ENCODE peak calls at places on chromosomes 7 and 10, in five cellular contexts. One of them, this sample, is unnamed.

GRCh38 chr7:12855036-12855435 is 167.6 kb downstream of the ARL4A start:
- DNase-seq in MCF 10A: no peak
- DNase-seq in WTC11: no peak
- DNase-seq in lower leg skin: no peak
- DNase-seq in NB4: no peak
- DNase-seq in this sample: no peak

GRCh38 chr10:74178042-74178791 is 27.2 kb downstream of the ADK start:
- DNase-seq in MCF 10A: no peak
- DNase-seq in WTC11: no peak
- DNase-seq in lower leg skin: no peak
- DNase-seq in NB4: no peak
- DNase-seq in this sample: no peak

GRCh38 chr10:70695241-70696030 is 23.1 kb downstream of the ADAMTS14 start:
- DNase-seq in MCF 10A: no peak
- DNase-seq in WTC11: no peak
- DNase-seq in lower leg skin: no peak
- DNase-seq in NB4: no peak
- DNase-seq in this sample: no peak

GRCh38 chr7:191105-192034 is 1.0 kb upstream of the FAM20C start:
- DNase-seq in MCF 10A: peak
- DNase-seq in WTC11: no peak
- DNase-seq in lower leg skin: peak
- DNase-seq in NB4: peak
- DNase-seq in this sample: no peak

GRCh38 chr10:125448596-125448995 is 234.4 kb downstream of the TEX36 start:
- DNase-seq in MCF 10A: peak
- DNase-seq in WTC11: peak
- DNase-seq in lower leg skin: no peak
- DNase-seq in NB4: peak
- DNase-seq in this sample: no peak

GRCh38 chr10:69303632-69304035 is 25.3 kb downstream of the HK1 start:
- DNase-seq in MCF 10A: peak
- DNase-seq in WTC11: no peak
- DNase-seq in lower leg skin: no peak
- DNase-seq in NB4: no peak
- DNase-seq in this sample: no peak

GRCh38 chr10:47159361-47160228 is 140.4 kb upstream of the GDF10 start:
- DNase-seq in MCF 10A: no peak
- DNase-seq in WTC11: no peak
- DNase-seq in lower leg skin: no peak
- DNase-seq in NB4: no peak
- DNase-seq in this sample: no peak

GRCh38 chr7:132420527-132420926 is 155.7 kb downstream of the PLXNA4 start:
- DNase-seq in MCF 10A: no peak
- DNase-seq in WTC11: no peak
- DNase-seq in lower leg skin: no peak
- DNase-seq in NB4: no peak
- DNase-seq in this sample: no peak

GRCh38 chr7:158747408-158747807 is 42.8 kb upstream of the NCAPG2 start:
- DNase-seq in MCF 10A: no peak
- DNase-seq in WTC11: no peak
- DNase-seq in lower leg skin: no peak
- DNase-seq in NB4: no peak
- DNase-seq in this sample: no peak

GRCh38 chr7:158710651-158711102 is 6.1 kb upstream of the NCAPG2 start:
- DNase-seq in MCF 10A: peak
- DNase-seq in WTC11: no peak
- DNase-seq in lower leg skin: no peak
- DNase-seq in NB4: peak
- DNase-seq in this sample: peak

GRCh38 chr7:37538945-37539344 is 90.3 kb upstream of the ELMO1 start:
- DNase-seq in MCF 10A: no peak
- DNase-seq in WTC11: no peak
- DNase-seq in lower leg skin: no peak
- DNase-seq in NB4: no peak
- DNase-seq in this sample: no peak

GRCh38 chr7:7254908-7255307 is 72.6 kb downstream of the C1GALT1 start:
- DNase-seq in MCF 10A: no peak
- DNase-seq in WTC11: no peak
- DNase-seq in lower leg skin: no peak
- DNase-seq in NB4: no peak
- DNase-seq in this sample: no peak

GRCh38 chr10:58653139-58653538 is 140.5 kb downstream of the BICC1 start:
- DNase-seq in MCF 10A: no peak
- DNase-seq in WTC11: no peak
- DNase-seq in lower leg skin: no peak
- DNase-seq in NB4: no peak
- DNase-seq in this sample: no peak

GRCh38 chr10:47058303-47058702 is 147.1 kb downstream of the PTPN20 start:
- DNase-seq in MCF 10A: no peak
- DNase-seq in WTC11: no peak
- DNase-seq in lower leg skin: no peak
- DNase-seq in NB4: no peak
- DNase-seq in this sample: no peak

DNA sequence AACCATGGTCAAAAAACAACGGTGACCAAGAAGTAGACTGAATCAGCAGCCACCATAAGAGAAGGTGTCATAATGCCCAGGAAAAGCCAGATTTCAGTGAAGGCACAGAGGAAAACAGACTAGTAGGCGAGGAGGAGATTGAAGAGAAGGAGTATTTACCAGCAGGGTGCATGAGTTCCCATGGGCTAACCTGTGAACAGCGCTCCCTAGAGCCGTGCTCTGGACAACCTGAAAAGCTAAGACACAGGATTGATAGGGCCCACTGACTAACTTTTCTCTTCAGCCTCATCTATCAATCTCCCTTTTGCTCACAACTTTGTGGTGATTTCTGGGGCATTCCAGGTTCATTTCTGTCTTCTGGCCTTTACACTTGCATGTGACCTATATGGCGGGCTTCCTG is 12.9 kb downstream of the ANKRD22 start:
- DNase-seq in MCF 10A: no peak
- DNase-seq in WTC11: no peak
- DNase-seq in lower leg skin: no peak
- DNase-seq in NB4: no peak
- DNase-seq in this sample: no peak
- TF ChIP-seq CTCF in MCF 10A: no peak
- TF ChIP-seq CTCF in WTC11: no peak
- TF ChIP-seq CTCF in lower leg skin: no peak
- TF ChIP-seq CTCF in NB4: no peak
- TF ChIP-seq CTCF in this sample: no peak

GRCh38 chr7:92404170-92404614 is 43.1 kb upstream of the GATAD1 start:
- DNase-seq in MCF 10A: no peak
- DNase-seq in WTC11: no peak
- DNase-seq in lower leg skin: no peak
- DNase-seq in NB4: peak
- DNase-seq in this sample: no peak
- TF ChIP-seq CTCF in MCF 10A: no peak
- TF ChIP-seq CTCF in WTC11: no peak
- TF ChIP-seq CTCF in lower leg skin: no peak
- TF ChIP-seq CTCF in NB4: peak
- TF ChIP-seq CTCF in this sample: no peak

DNA sequence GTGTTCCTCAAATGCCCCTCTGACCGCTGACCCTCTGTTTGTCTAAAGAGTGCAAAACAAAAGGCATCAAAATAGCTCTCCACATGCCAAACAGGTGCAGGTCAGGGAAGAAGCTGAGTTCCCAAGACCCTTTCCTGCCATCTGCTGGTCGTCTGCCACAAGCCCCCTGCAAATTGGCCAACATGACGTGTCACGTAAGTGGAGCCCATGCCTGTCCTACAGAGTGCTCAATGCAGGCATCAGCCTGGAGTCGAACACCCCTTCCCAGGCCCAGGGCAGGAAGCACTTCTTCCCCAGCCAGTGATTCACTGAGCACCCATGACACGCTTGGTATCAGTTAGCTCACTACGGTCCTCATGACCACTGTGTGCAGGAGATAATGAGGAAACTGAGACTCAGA is 14.1 kb downstream of the TMEM72 start:
- DNase-seq in MCF 10A: no peak
- DNase-seq in WTC11: peak
- DNase-seq in lower leg skin: no peak
- DNase-seq in NB4: peak
- DNase-seq in this sample: no peak
- TF ChIP-seq CTCF in MCF 10A: no peak
- TF ChIP-seq CTCF in WTC11: peak
- TF ChIP-seq CTCF in lower leg skin: no peak
- TF ChIP-seq CTCF in NB4: peak
- TF ChIP-seq CTCF in this sample: no peak

DNA sequence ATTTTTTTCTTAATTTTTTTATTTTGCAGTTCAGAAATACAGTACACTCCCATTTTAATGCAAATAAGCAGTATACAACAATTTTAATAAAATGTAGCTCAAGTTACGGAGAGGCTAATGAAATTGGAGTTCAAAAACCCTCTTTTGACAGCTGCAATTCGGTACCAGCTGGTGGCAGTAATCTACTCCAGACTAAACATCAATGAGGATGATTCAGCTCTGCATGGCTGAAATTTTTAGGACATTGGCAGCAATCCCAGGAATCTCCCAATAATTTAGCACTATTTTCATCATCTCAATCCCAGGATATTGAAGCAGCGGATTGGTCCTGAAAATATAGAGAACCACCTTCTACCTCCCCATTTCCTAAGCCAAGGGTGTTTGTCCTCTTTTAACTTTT is 278.8 kb downstream of the CACNA2D1 start:
- DNase-seq in MCF 10A: no peak
- DNase-seq in WTC11: no peak
- DNase-seq in lower leg skin: peak
- DNase-seq in NB4: no peak
- DNase-seq in this sample: no peak
- TF ChIP-seq CTCF in MCF 10A: peak
- TF ChIP-seq CTCF in WTC11: no peak
- TF ChIP-seq CTCF in lower leg skin: no peak
- TF ChIP-seq CTCF in NB4: peak
- TF ChIP-seq CTCF in this sample: no peak

GRCh38 chr7:41304995-41305394 is 397.9 kb downstream of the INHBA start:
- DNase-seq in MCF 10A: no peak
- DNase-seq in WTC11: no peak
- DNase-seq in lower leg skin: no peak
- DNase-seq in NB4: no peak
- DNase-seq in this sample: no peak

GRCh38 chr7:41298343-41298875 is 404.5 kb downstream of the INHBA start:
- DNase-seq in MCF 10A: no peak
- DNase-seq in WTC11: no peak
- DNase-seq in lower leg skin: no peak
- DNase-seq in NB4: no peak
- DNase-seq in this sample: no peak

DNA sequence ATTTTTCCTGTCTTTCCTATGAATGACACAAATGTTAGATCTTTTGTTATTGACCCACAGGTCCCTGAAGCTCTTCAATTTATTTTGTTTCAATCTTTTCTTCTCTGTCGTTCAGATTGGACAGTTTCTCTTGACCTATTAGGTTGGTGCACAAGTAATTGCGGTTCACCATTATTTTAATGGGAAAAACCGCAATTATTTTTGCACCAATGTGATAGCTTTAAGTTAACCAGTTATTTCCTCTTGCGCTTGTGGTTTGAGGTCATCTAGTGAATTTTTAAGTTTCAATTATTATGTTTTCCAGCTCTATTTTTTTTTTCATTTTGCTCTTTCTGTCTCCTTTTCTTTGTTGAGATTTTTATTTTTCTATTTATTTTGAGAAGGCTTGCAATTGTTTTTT is 399.2 kb downstream of the INHBA start:
- DNase-seq in MCF 10A: no peak
- DNase-seq in WTC11: no peak
- DNase-seq in lower leg skin: no peak
- DNase-seq in NB4: no peak
- DNase-seq in this sample: no peak
- TF ChIP-seq CTCF in MCF 10A: no peak
- TF ChIP-seq CTCF in WTC11: no peak
- TF ChIP-seq CTCF in lower leg skin: no peak
- TF ChIP-seq CTCF in NB4: no peak
- TF ChIP-seq CTCF in this sample: no peak

GRCh38 chr7:149811221-149811620 is 27.0 kb upstream of the ZNF862 start:
- DNase-seq in MCF 10A: peak
- DNase-seq in WTC11: no peak
- DNase-seq in lower leg skin: no peak
- DNase-seq in NB4: peak
- DNase-seq in this sample: no peak
- TF ChIP-seq CTCF in MCF 10A: peak
- TF ChIP-seq CTCF in WTC11: no peak
- TF ChIP-seq CTCF in lower leg skin: no peak
- TF ChIP-seq CTCF in NB4: peak
- TF ChIP-seq CTCF in this sample: no peak

This sample was measured in GM20000.